ENCODE peak calls at places on chromosomes 2 and 18, in five cellular contexts. J is kidney tubule cell, D is stromal cell of bone marrow, F is neural progenitor cell, E is NCI-H2081 treated with DMSO at 0.1 percent for 48 hours. H is an unnamed sample.

GRCh38 chr2:241964133-241964532 is 94.6 kb downstream of the RTP5 start:
- DNase-seq in D (no peak), E (no peak), F (no peak), J (no peak), H (no peak)

GRCh38 chr2:165238295-165238694 is 919 bp upstream of the SCN2A start:
- DNase-seq in F (peak; percentile 60), D (peak; percentile 14), J (no peak), E (no peak), H (no peak)

GRCh38 chr18:35478520-35479435 is 19.0 kb downstream of the INO80C start:
- DNase-seq in J (peak; percentile 97), E (no peak), D (peak; percentile 95), F (no peak), H (peak; percentile 19)

GRCh38 chr2:33500177-33500576 is 23.7 kb downstream of the RASGRP3 start:
- DNase-seq in D (no peak), J (no peak), F (peak; percentile 4), E (no peak), H (no peak)

GRCh38 chr2:200600549-200601212 is 14.9 kb downstream of the AOX1 start:
- DNase-seq in F (no peak), D (no peak), J (no peak), E (no peak), H (no peak)

GRCh38 chr18:36186461-36187137 is 698 bp upstream of the MOCOS start:
- DNase-seq in J (peak; percentile 51), D (no peak), F (peak; percentile 43), E (no peak), H (no peak)

GRCh38 chr2:108417254-108417653 is 31.8 kb upstream of the GCC2 start:
- DNase-seq in F (no peak), D (no peak), J (peak; percentile 19), E (no peak), H (no peak)

GRCh38 chr18:75456277-75456676 is 28.8 kb upstream of the SMIM21 start:
- DNase-seq in J (no peak), F (peak; percentile 11), E (no peak), D (no peak), H (no peak)

GRCh38 chr2:70988151-70988550 is 6.5 kb downstream of the TEX261 start:
- DNase-seq in J (no peak), D (no peak), F (no peak), E (no peak), H (no peak)

GRCh38 chr2:38620282-38620977 is 17.7 kb upstream of the HNRNPLL start:
- DNase-seq in J (no peak), E (peak; percentile 29), F (no peak), D (peak; percentile 88), H (no peak)

GRCh38 chr18:2799369-2799768 is 47.4 kb upstream of the EMILIN2 start:
- DNase-seq in E (no peak), J (no peak), F (no peak), D (no peak), H (no peak)

GRCh38 chr2:173407176-173407575 is 52.5 kb downstream of the CDCA7 start:
- DNase-seq in F (no peak), D (no peak), E (no peak), J (peak; percentile 70), H (no peak)

GRCh38 chr18:79405019-79405780 is 9.5 kb downstream of the NFATC1 start:
- DNase-seq in D (no peak), E (no peak), J (no peak), F (no peak), H (no peak)

GRCh38 chr2:14998548-14998947 is 366.0 kb downstream of the LRATD1 start:
- DNase-seq in J (no peak), E (no peak), F (no peak), D (no peak), H (no peak)

GRCh38 chr2:183035954-183036669 is 2.1 kb downstream of the NCKAP1 start:
- DNase-seq in J (no peak), F (no peak), E (no peak), D (no peak), H (no peak)

GRCh38 chr2:240569998-240570530 is 1.8 kb downstream of the RNPEPL1 start:
- DNase-seq in J (peak; percentile 30), E (no peak), F (no peak), D (no peak), H (no peak)

GRCh38 chr2:28680657-28681056 is 71.0 kb upstream of the PPP1CB start:
- DNase-seq in F (no peak), J (no peak), E (no peak), D (no peak), H (no peak)

GRCh38 chr2:5121677-5122076 is 570.5 kb upstream of the SOX11 start:
- DNase-seq in J (peak; percentile 7), F (peak; percentile 57), E (no peak), D (no peak), H (no peak)

GRCh38 chr2:86622878-86623548 is 652 bp downstream of the RNF103 start:
- DNase-seq in D (no peak), J (no peak), F (no peak), E (no peak), H (peak; percentile 46)

GRCh38 chr2:217927601-217928323 is 75.0 kb downstream of the TNS1 start:
- DNase-seq in E (no peak), D (no peak), F (no peak), J (no peak), H (no peak)

GRCh38 chr2:205169453-205169852 is 512.8 kb upstream of the NRP2 start:
- DNase-seq in E (no peak), D (no peak), J (peak; percentile 14), F (no peak), H (no peak)

GRCh38 chr2:72141032-72141645 is 6.5 kb downstream of the CYP26B1 start:
- DNase-seq in D (no peak), E (no peak), J (no peak), F (no peak), H (no peak)

GRCh38 chr2:241741016-241741415 is 6.6 kb downstream of the D2HGDH start:
- DNase-seq in D (no peak), J (peak; percentile 79), F (no peak), E (no peak), H (no peak)

GRCh38 chr2:195411219-195411687 is 245.8 kb upstream of the SLC39A10 start:
- DNase-seq in D (peak; percentile 66), F (no peak), J (no peak), E (no peak), H (no peak)

GRCh38 chr2:55418512-55419235 is 982 bp downstream of the CCDC88A start:
- DNase-seq in F (no peak), J (peak; percentile 13), D (no peak), E (no peak), H (peak; percentile 62)

GRCh38 chr2:16091576-16092282 is 151.4 kb downstream of the MYCN start:
- DNase-seq in F (no peak), E (no peak), D (no peak), J (no peak), H (no peak)

GRCh38 chr2:127145255-127145899 is 38.4 kb upstream of the BIN1 start:
- DNase-seq in J (peak; percentile 39), F (no peak), D (peak; percentile 26), E (no peak), H (peak; percentile 57)